ENCODE peak calls at places on chromosomes 12 and 14, in eight cellular contexts. Y is brain microvascular endothelial cell; S is activated CD8-positive, alpha-beta T cell treated with anti-CD3 and anti-CD28 coated beads for 36 hours; M is endothelial cell; O is stimulated activated CD4-positive, alpha-beta T cell treated with anti-CD3 and anti-CD28 coated beads, TNF-alpha, amount 100 ng/mL, for 4 hours; C is NCI-H1048; Z is NCI-H1092 treated with DMSO at 0.1 percent for 48 hours; H is activated effector memory CD4-positive, alpha-beta T cell treated with anti-CD3 and anti-CD28 coated beads, Interleukin-2, amount 50 U/mL, for 16 hours. K is an unnamed sample.

GRCh38 chr12:130919115-130919514 is 34.6 kb upstream of the ADGRD1 start:
- DNase-seq in Z (no peak), M (no peak), H (no peak), S (no peak), C (no peak), O (no peak), Y (no peak), K (no peak)

GRCh38 chr12:13095266-13095995 is 8.0 kb downstream of the GSG1 start:
- DNase-seq in C (no peak), Y (no peak), S (no peak), H (no peak), M (no peak), Z (no peak), O (no peak), K (no peak)

GRCh38 chr12:47816646-47817271 is 2.9 kb downstream of the HDAC7 start:
- DNase-seq in O (no peak), C (no peak), H (no peak), Y (no peak), M (peak; percentile 82), S (no peak), Z (no peak), K (no peak)

GRCh38 chr12:38149395-38150073 is 167.0 kb upstream of the ALG10B start:
- DNase-seq in M (no peak), Z (no peak), Y (no peak), S (no peak), H (peak; percentile 31), C (no peak), O (no peak), K (no peak)

GRCh38 chr14:55104051-55104954 is 24.7 kb upstream of the LGALS3 start:
- DNase-seq in S (no peak), M (no peak), Y (no peak), Z (no peak), C (no peak), H (no peak), O (no peak), K (no peak)

GRCh38 chr12:125742413-125742812 is 677.2 kb downstream of the AACS start:
- DNase-seq in S (no peak), M (no peak), O (no peak), H (no peak), Y (no peak), Z (no peak), C (no peak), K (no peak)

GRCh38 chr14:100640481-100641273 is 53.5 kb upstream of the BEGAIN start:
- DNase-seq in H (peak; percentile 87), Y (peak; percentile 78), M (no peak), Z (no peak), C (no peak), O (peak; percentile 29), S (peak; percentile 91), K (no peak)

GRCh38 chr12:724194-724855 is 28.1 kb upstream of the WNK1 start:
- DNase-seq in O (no peak), S (peak; percentile 59), C (no peak), Y (no peak), H (peak; percentile 66), Z (no peak), M (no peak), K (no peak)

GRCh38 chr12:2057041-2057792 is 4.4 kb downstream of the CACNA1C start:
- DNase-seq in M (peak; percentile 92), Z (peak; percentile 70), Y (peak; percentile 41), C (peak; percentile 25), H (peak; percentile 70), S (peak; percentile 77), O (no peak), K (no peak)

GRCh38 chr12:3446235-3446634 is 44.8 kb upstream of the PRMT8 start:
- DNase-seq in C (no peak), M (no peak), Z (no peak), Y (no peak), H (no peak), O (no peak), S (no peak), K (no peak)

GRCh38 chr12:88243886-88244491 is 101.9 kb downstream of the TMTC3 start:
- DNase-seq in Z (no peak), M (no peak), Y (no peak), O (no peak), H (no peak), S (no peak), C (no peak), K (no peak)

GRCh38 chr14:64549805-64550538 is at the start of gene PPP1R36:
- DNase-seq in H (peak; percentile 78), Z (peak; percentile 80), C (no peak), O (no peak), S (peak; percentile 47), M (peak; percentile 33), Y (no peak), K (no peak)

GRCh38 chr12:33438890-33439586 is 581 bp downstream of the SYT10 start:
- DNase-seq in O (no peak), S (no peak), M (peak; percentile 23), Z (no peak), H (no peak), Y (no peak), C (no peak), K (no peak)

GRCh38 chr14:25944020-25944419 is 653.8 kb downstream of the NOVA1 start:
- DNase-seq in H (no peak), O (no peak), S (no peak), M (no peak), C (no peak), Z (no peak), Y (no peak), K (no peak)

GRCh38 chr12:94147991-94148840 is at the start of gene PLXNC1:
- DNase-seq in C (peak; percentile 13), Z (peak; percentile 74), S (peak; percentile 79), M (peak; percentile 47), H (peak; percentile 89), Y (no peak), O (peak; percentile 56), K (no peak)

GRCh38 chr14:99389171-99389826 is 91.4 kb downstream of the SETD3 start:
- DNase-seq in S (peak; percentile 39), O (no peak), C (no peak), Y (peak; percentile 16), Z (peak; percentile 23), H (peak; percentile 81), M (peak; percentile 62), K (no peak)

GRCh38 chr12:68481181-68481941 is 129.3 kb upstream of the RAP1B start:
- DNase-seq in M (no peak), O (no peak), Z (no peak), H (no peak), S (peak; percentile 39), C (no peak), Y (no peak), K (no peak)

GRCh38 chr14:64541971-64542838 is 1.7 kb downstream of the HSPA2 start:
- DNase-seq in O (no peak), Z (peak; percentile 59), Y (no peak), H (peak; percentile 65), C (no peak), S (peak; percentile 19), M (no peak), K (no peak)

GRCh38 chr12:132030367-132031038 is 80.8 kb downstream of the EP400 start:
- DNase-seq in O (no peak), M (no peak), S (no peak), Z (no peak), H (no peak), Y (peak; percentile 10), C (no peak), K (peak; percentile 8)

GRCh38 chr12:6426882-6427671 is 17.7 kb upstream of the CD27 start:
- DNase-seq in M (no peak), C (no peak), H (peak; percentile 95), O (peak; percentile 87), S (peak; percentile 99), Y (no peak), Z (no peak), K (no peak)

GRCh38 chr12:85633491-85633890 is 202.7 kb downstream of the RASSF9 start:
- DNase-seq in S (no peak), C (no peak), O (no peak), H (no peak), Z (no peak), Y (no peak), M (no peak), K (no peak)

GRCh38 chr12:19850341-19851065 is 411.2 kb downstream of the AEBP2 start:
- DNase-seq in S (no peak), Z (no peak), Y (peak; percentile 70), C (no peak), O (no peak), H (no peak), M (no peak), K (no peak)

GRCh38 chr14:101961011-101961721 is 3.2 kb upstream of the DYNC1H1 start:
- DNase-seq in H (peak; percentile 91), Z (peak; percentile 78), M (peak; percentile 69), S (peak; percentile 89), O (peak; percentile 59), C (peak; percentile 73), Y (peak; percentile 71), K (peak; percentile 16)

GRCh38 chr14:101398011-101398410 is 163.3 kb upstream of the DIO3 start:
- DNase-seq in S (no peak), H (no peak), C (no peak), Z (no peak), M (no peak), Y (no peak), O (no peak), K (no peak)

GRCh38 chr12:974281-974862 is 16.7 kb upstream of the ERC1 start:
- DNase-seq in M (no peak), O (no peak), S (no peak), H (no peak), Y (no peak), C (no peak), Z (no peak), K (no peak)

GRCh38 chr14:68278568-68279436 is 459.2 kb downstream of the RAD51B start:
- DNase-seq in C (no peak), Y (peak; percentile 16), H (no peak), M (no peak), Z (no peak), S (no peak), O (no peak), K (no peak)

GRCh38 chr12:109287811-109288469 is 21.1 kb downstream of the FOXN4 start:
- DNase-seq in O (no peak), H (no peak), Y (no peak), M (no peak), S (no peak), Z (no peak), C (no peak), K (no peak)

GRCh38 chr12:94266390-94266789 is 118.0 kb downstream of the PLXNC1 start:
- DNase-seq in M (no peak), C (no peak), Z (no peak), O (no peak), S (no peak), Y (no peak), H (no peak), K (no peak)

GRCh38 chr14:43692706-43693105 is 814.4 kb downstream of the FSCB start:
- DNase-seq in C (no peak), M (no peak), Z (no peak), Y (no peak), H (no peak), O (no peak), S (no peak), K (no peak)

GRCh38 chr14:104319489-104320241 is 181.3 kb downstream of the KIF26A start:
- DNase-seq in C (no peak), Z (no peak), M (peak; percentile 2), H (peak; percentile 55), O (no peak), Y (no peak), S (no peak), K (no peak)

GRCh38 chr14:58740584-58740983 is 102.8 kb downstream of the DACT1 start:
- DNase-seq in M (no peak), S (no peak), H (no peak), O (no peak), Z (no peak), Y (no peak), C (no peak), K (no peak)

GRCh38 chr14:72682188-72682587 is 211.7 kb downstream of the DPF3 start:
- DNase-seq in M (no peak), H (no peak), O (no peak), Y (peak; percentile 15), C (no peak), Z (no peak), S (no peak), K (no peak)

GRCh38 chr12:65881348-65881961 is 57.2 kb downstream of the HMGA2 start:
- DNase-seq in S (no peak), M (peak; percentile 19), H (no peak), O (no peak), C (no peak), Z (no peak), Y (no peak), K (no peak)

GRCh38 chr14:95296595-95297365 is 22.9 kb downstream of the CLMN start:
- DNase-seq in H (no peak), Z (no peak), S (no peak), O (no peak), M (no peak), C (no peak), Y (no peak), K (no peak)